ENCODE peak calls at places on chromosomes 1 and 21, in five cellular contexts. U is fibroblast of lung, Z is cardiac muscle cell, O is trophoblast cell, S is GM23338. Y is an unnamed sample.

GRCh38 chr1:3257788-3258187 is 188.8 kb downstream of the PRDM16 start:
- DNase-seq in U (no peak), Z (no peak), O (no peak), S (no peak), Y (no peak)

GRCh38 chr1:232547938-232548484 is 81.9 kb downstream of the SIPA1L2 start:
- DNase-seq in U (no peak), Z (no peak), O (no peak), S (no peak), Y (no peak)

GRCh38 chr1:150192012-150192411 is 42.3 kb downstream of the PLEKHO1 start:
- DNase-seq in U (no peak), Z (peak; percentile 78), O (peak; percentile 58), S (no peak), Y (no peak)

GRCh38 chr1:98049370-98050115 is 128.7 kb upstream of the DPYD start:
- DNase-seq in U (peak; percentile 24), Z (peak; percentile 34), O (no peak), S (peak; percentile 51), Y (no peak)

GRCh38 chr1:39995973-39996393 is 41.0 kb downstream of the MFSD2A start:
- DNase-seq in U (no peak), Z (no peak), O (no peak), S (no peak), Y (no peak)

GRCh38 chr1:228004887-228005462 is 1.8 kb upstream of the WNT3A start:
- DNase-seq in U (no peak), Z (no peak), O (no peak), S (peak; percentile 43), Y (no peak)

GRCh38 chr1:243254233-243254926 is 701 bp downstream of the CEP170 start:
- DNase-seq in U (peak; percentile 65), Z (peak; percentile 73), O (peak; percentile 24), S (peak; percentile 81), Y (no peak)

GRCh38 chr1:231878737-231879136 is 252.1 kb downstream of the DISC1 start:
- DNase-seq in U (no peak), Z (no peak), O (no peak), S (no peak), Y (no peak)

GRCh38 chr1:217889401-217889800 is 258.3 kb downstream of the SPATA17 start:
- DNase-seq in U (peak; percentile 20), Z (no peak), O (peak; percentile 6), S (peak; percentile 91), Y (peak; percentile 68)

GRCh38 chr1:209354111-209354839 is 229.2 kb upstream of the CAMK1G start:
- DNase-seq in U (peak; percentile 93), Z (peak; percentile 95), O (peak; percentile 93), S (peak; percentile 96), Y (peak; percentile 95)

GRCh38 chr1:235720544-235720943 is 71.0 kb upstream of the GNG4 start:
- DNase-seq in U (no peak), Z (no peak), O (no peak), S (no peak), Y (no peak)

GRCh38 chr1:40876436-40876761 is 14.2 kb upstream of the CITED4 start:
- DNase-seq in U (no peak), Z (no peak), O (no peak), S (no peak), Y (no peak)

GRCh38 chr1:214213136-214213535 is 67.8 kb upstream of the SMYD2 start:
- DNase-seq in U (no peak), Z (no peak), O (peak; percentile 86), S (no peak), Y (no peak)

GRCh38 chr21:43207868-43208267 is 39.1 kb downstream of the CRYAA start:
- DNase-seq in U (no peak), Z (no peak), O (no peak), S (no peak), Y (no peak)

DNA sequence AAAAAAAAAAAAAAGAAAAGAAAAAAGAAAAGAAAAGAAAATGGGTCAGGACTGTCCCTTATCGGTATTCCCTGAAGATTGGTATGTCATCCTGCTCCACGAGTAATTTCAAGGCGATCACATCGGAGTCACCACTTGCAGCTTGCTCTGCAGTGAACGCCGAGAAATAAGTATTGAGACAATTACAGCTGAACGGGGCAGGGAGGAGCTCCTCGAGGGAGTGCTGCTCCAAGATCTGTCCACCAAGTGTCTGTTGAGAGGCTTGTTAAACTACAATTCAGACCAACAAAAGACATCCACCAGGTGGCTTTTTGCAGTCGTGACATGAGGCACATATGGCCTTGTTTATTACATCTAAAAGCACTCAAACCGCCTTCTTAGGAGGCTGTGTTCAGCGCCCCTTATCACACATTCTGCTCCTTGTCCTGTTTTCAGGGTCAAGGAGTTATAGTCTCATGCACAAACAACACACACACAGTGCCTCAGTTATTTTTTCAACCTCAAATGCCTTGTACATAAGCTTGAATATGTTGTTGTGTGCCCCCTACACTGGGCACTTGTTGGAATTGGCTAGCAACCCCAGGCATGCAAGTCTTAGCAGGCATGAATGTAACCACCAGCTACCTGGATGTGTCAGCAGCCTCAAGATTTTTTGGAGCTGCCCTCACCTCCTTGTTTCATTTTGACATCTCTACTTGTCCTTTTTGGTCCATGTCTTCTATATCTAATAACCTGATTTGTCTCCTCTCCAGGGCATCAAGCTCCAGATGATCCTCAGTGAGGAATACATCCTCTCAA is 13.0 kb upstream of the CD48 start:
- DNase-seq in U (no peak), Z (no peak), O (no peak), S (peak; percentile 28), Y (no peak)
- H3K27ac ChIP-seq in U (no peak overlapping the region), Z (no peak overlapping the region), O (no peak overlapping the region), S (no peak overlapping the region), Y (no peak overlapping the region)

GRCh38 chr1:38242506-38242905 is 195.9 kb upstream of the POU3F1 start:
- DNase-seq in U (no peak), Z (no peak), O (no peak), S (no peak), Y (no peak)

GRCh38 chr1:38240626-38241025 is 194.0 kb upstream of the POU3F1 start:
- DNase-seq in U (no peak), Z (no peak), O (no peak), S (no peak), Y (no peak)

GRCh38 chr1:38238294-38238693 is 191.7 kb upstream of the POU3F1 start:
- DNase-seq in U (no peak), Z (no peak), O (no peak), S (no peak), Y (no peak)

GRCh38 chr1:38241594-38242331 is 195.2 kb upstream of the POU3F1 start:
- DNase-seq in U (no peak), Z (no peak), O (no peak), S (no peak), Y (no peak)

DNA sequence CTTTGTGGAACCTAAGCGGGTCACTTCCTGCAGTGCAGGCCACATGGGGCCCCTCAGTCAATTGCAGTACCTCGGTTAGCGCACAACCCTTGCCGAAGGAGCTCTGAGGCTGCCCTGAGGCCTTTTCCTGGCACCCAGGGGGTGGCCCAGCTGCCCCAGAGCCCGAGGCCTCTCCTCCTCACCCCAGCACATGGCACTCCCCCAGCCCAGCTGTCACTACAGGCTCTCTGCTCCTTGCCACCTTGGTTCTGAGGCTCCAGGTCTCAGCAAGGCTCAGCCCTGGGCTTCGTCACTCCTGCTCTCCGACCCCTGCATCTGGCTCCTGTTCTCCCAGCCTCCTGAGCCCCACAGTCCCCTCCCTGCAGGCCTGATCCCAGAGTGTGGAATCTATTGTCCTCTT is 192.7 kb upstream of the POU3F1 start:
- DNase-seq in U (no peak), Z (no peak), O (no peak), S (no peak), Y (no peak)
- H3K27ac ChIP-seq in U (no peak overlapping the region), Z (no peak overlapping the region), O (no peak overlapping the region), S (no peak overlapping the region), Y (no peak overlapping the region)

GRCh38 chr1:240500681-240501080 is 111.3 kb downstream of the GREM2 start:
- DNase-seq in U (no peak), Z (no peak), O (no peak), S (no peak), Y (no peak)
- H3K27ac ChIP-seq in U (no peak overlapping the region), Z (no peak overlapping the region), O (peak overlapping the region; percentile 8), S (no peak overlapping the region), Y (no peak overlapping the region)

DNA sequence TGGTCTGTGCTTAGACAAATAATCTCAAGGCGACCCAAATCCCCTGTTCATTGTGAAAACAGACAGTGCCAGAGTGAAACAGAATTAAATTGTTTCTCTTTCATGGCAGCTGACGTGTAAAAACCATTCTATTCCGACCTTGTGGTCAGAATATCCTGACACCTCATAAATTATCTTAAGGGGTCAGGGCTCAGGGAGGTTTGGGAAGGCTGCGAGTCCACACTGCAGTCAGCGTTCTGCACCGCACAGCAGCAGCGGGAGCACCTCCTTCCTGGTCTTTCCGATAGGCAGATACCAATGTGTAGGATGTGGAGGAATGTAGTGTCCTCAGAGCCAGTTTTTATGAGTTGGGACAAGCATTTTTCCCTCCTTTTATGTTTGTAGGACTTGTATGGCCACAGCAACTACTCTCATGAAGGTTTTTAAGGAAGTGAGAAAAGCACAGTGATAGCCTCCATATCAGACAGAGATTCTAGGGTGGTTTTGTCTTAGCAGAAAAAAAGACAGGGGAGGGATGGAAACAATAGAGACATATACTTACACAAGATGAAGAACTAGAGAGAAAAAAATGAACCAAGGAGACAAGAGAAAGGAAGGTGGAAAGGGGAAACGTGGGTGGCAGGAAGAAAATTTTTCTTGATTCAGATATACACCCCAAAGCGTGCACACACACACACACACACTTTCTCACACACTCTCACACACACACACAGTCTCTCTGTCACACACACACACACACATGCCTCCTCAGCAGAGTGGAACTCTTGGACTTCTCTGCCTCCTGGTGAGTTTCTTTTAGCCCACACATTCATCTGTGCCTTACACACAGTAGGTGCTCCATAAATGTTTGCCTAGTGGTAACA is 68.6 kb downstream of the NTMT2 start:
- DNase-seq in U (peak; percentile 43), Z (peak; percentile 61), O (no peak), S (no peak), Y (no peak)
- H3K27ac ChIP-seq in U (peak overlapping the region; percentile 11), Z (no peak overlapping the region), O (no peak overlapping the region), S (no peak overlapping the region), Y (no peak overlapping the region)

GRCh38 chr1:152110860-152111514 is 4.3 kb downstream of the TCHH start:
- DNase-seq in U (peak; percentile 37), Z (peak; percentile 61), O (peak; percentile 31), S (peak; percentile 69), Y (no peak)
- H3K27ac ChIP-seq in U (no peak overlapping the region), Z (no peak overlapping the region), O (no peak overlapping the region), S (no peak overlapping the region), Y (no peak overlapping the region)

DNA sequence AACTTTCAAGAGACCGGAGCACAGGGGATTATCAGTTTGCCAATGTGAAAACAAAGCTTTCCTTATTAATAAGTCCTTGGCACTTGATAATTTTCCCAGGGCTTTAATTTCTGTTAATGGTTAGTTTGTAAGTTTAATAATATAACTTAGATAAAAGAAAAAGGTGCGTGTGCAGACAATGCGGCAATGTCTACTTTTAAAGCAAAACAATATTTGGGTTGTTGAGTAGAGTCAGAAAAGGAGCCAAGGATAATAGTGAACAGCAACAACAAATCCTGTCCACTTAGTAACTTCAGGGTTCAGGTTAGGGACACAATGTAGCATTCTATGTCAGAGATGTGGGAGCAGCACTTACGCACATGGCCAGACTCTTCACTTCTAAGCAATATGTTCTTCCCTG is 469.6 kb upstream of the NFIA start:
- DNase-seq in U (no peak), Z (no peak), O (no peak), S (no peak), Y (no peak)
- H3K27ac ChIP-seq in U (no peak overlapping the region), Z (no peak overlapping the region), O (no peak overlapping the region), S (no peak overlapping the region), Y (no peak overlapping the region)